ENCODE peak calls at places on chromosome 7, in four cellular contexts. F is A549, H is HepG2, K is K562. B is an unnamed sample.

GRCh38 chr7:63899691-63900393 is 98.8 kb upstream of the ZNF722 start:
- DNase-seq in F (no peak), H (no peak), K (peak), B (no peak)

GRCh38 chr7:47873767-47874166 is 74.5 kb downstream of the PKD1L1 start:
- DNase-seq in F (peak), H (no peak), K (no peak), B (peak)

GRCh38 chr7:18889436-18889835 is 228.0 kb downstream of the TWIST1 start:
- DNase-seq in F (no peak), H (no peak), K (no peak), B (no peak)

GRCh38 chr7:114663502-114663901 is 248.9 kb downstream of the FOXP2 start:
- DNase-seq in F (no peak), H (peak), K (no peak), B (peak)

GRCh38 chr7:69365588-69366241 is 232.6 kb upstream of the AUTS2 start:
- DNase-seq in F (no peak), H (no peak), K (no peak), B (no peak)

GRCh38 chr7:65907501-65908198 is 34.8 kb downstream of the VKORC1L1 start:
- DNase-seq in F (no peak), H (peak), K (no peak), B (no peak)

GRCh38 chr7:119197872-119198527 is 973.5 kb downstream of the ANKRD7 start:
- DNase-seq in F (peak), H (peak), K (peak), B (peak)

GRCh38 chr7:118182618-118183253 is 1.2 kb upstream of the LSM8 start:
- DNase-seq in F (no peak), H (no peak), K (no peak), B (no peak)

GRCh38 chr7:87129332-87129731 is 22.9 kb upstream of the DMTF1 start:
- DNase-seq in F (no peak), H (no peak), K (no peak), B (no peak)

GRCh38 chr7:84729284-84729683 is 457.6 kb downstream of the SEMA3D start:
- DNase-seq in F (no peak), H (no peak), K (no peak), B (peak)

GRCh38 chr7:94301024-94301588 is 93.6 kb upstream of the COL1A2 start:
- DNase-seq in F (peak), H (peak), K (peak), B (peak)

GRCh38 chr7:143492799-143493568 is 15.3 kb downstream of the TAS2R41 start:
- DNase-seq in F (no peak), H (no peak), K (no peak), B (peak)

GRCh38 chr7:139994356-139994755 is 68.4 kb downstream of the PARP12 start:
- DNase-seq in F (no peak), H (no peak), K (no peak), B (no peak)

GRCh38 chr7:2802082-2802481 is 42.0 kb downstream of the GNA12 start:
- DNase-seq in F (no peak), H (no peak), K (no peak), B (peak)

GRCh38 chr7:148463210-148463609 is 127.4 kb upstream of the C7orf33 start:
- DNase-seq in F (no peak), H (no peak), K (no peak), B (no peak)

GRCh38 chr7:125074141-125074540 is 144.5 kb upstream of the POT1 start:
- DNase-seq in F (no peak), H (no peak), K (no peak), B (no peak)

DNA sequence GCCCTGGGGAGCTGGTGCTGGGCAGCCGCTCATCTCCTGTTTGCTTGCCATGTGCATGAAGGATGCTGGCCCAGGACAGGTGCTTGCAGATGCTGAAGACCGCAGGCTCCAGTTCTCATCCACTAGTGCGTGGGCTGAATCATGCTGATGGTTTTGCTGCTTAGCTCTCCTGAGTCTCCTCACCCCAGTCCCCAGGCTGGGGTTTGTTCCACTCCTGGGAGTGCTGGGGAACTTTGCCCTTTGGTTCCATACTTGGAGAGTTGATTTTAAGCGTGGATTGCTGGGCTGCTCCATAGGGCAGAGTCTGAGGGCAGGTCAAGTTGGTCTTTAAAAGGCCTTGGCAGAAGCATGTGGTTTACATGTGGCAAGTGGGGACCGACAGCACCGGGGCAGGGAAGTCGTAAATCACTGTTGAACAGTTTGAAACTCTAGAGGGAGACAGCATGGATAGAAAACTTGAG is 9.1 kb downstream of the DYNC2I1 start:
- DNase-seq in F (no peak), H (peak), K (peak), B (no peak)
- TF ChIP-seq MAZ in F (no peak), H (no peak), K (peak), B (no peak)

GRCh38 chr7:32153006-32153405 is 82.8 kb upstream of the PDE1C start:
- DNase-seq in F (no peak), H (no peak), K (no peak), B (no peak)
- TF ChIP-seq CEBPB in F (no peak), H (no peak), K (no peak), B (no peak)

GRCh38 chr7:28038175-28038855 is 142.3 kb downstream of the JAZF1 start:
- DNase-seq in F (no peak), H (no peak), K (no peak), B (no peak)

GRCh38 chr7:28044825-28045224 is 135.8 kb downstream of the JAZF1 start:
- DNase-seq in F (no peak), H (no peak), K (no peak), B (no peak)

GRCh38 chr7:28042721-28043120 is 137.9 kb downstream of the JAZF1 start:
- DNase-seq in F (no peak), H (no peak), K (no peak), B (no peak)

GRCh38 chr7:28045592-28045991 is 135.0 kb downstream of the JAZF1 start:
- DNase-seq in F (no peak), H (no peak), K (no peak), B (no peak)

DNA sequence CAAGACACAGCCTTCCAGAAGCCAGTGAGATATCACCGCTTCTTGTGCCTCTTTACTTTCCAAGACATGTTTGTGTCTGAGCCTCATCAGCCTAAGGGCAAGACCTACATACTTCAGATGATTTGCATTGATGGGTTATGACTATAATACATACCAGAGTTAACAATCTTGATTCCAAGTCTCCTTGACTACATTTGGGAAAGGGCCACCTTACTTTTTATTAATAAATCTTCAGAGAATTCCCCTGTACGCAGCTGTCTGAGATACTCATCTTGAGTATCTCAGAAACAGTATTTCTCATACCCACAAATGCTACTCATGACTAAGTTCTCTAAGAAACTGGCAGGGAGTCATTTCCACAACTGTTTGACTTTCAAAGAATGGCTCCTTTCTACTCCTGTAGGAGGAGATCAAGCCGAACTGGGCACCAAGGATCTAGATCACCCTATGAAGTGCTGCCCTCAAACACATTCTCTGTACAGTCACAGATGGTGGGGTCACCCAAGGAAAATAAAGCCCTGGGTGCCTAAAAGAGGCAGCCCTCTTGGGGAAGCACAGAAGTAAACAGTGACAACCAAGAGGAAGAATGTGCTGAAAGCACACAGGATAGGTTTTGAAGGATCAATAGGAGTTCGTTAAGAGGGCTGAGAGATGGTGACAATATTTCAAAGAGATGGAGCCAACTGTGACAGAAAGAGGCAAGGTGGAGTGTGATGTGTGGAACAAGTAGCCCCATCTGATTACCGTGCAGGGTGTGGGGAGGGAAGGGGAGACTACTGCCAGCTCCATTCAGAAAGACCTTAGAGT is 138.9 kb downstream of the JAZF1 start:
- DNase-seq in F (no peak), H (no peak), K (no peak), B (peak)
- TF ChIP-seq MAZ in F (no peak), H (no peak), K (no peak), B (no peak)

DNA sequence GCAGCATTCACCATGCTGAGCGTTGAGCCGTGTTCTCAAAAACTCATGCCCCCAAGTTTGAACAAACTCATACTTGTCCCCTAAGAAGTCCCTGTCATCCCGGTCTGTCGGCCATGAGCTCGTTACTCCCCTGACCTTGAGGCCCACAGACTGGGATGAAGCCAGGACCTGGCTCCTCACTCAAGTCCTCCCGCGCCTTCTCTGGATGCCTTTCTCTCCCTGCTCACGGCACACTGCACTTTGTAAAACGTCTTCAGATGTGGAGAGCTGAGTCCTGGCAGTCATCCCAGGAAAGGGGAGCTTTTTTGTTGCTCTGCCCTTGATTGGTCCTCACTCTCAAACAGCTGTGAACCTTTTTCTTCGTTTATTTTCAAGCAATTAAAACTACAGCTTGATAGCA is 110.8 kb downstream of the JAZF1 start:
- DNase-seq in F (no peak), H (no peak), K (no peak), B (peak)
- TF ChIP-seq CEBPB in F (no peak), H (no peak), K (no peak), B (no peak)

GRCh38 chr7:50954245-50954644 is 171.5 kb upstream of the GRB10 start:
- DNase-seq in F (no peak), H (no peak), K (no peak), B (no peak)

GRCh38 chr7:50953303-50953702 is 170.6 kb upstream of the GRB10 start:
- DNase-seq in F (no peak), H (no peak), K (no peak), B (no peak)

GRCh38 chr7:50953820-50954219 is 171.1 kb upstream of the GRB10 start:
- DNase-seq in F (no peak), H (peak), K (no peak), B (peak)

GRCh38 chr7:50952120-50952519 is 169.4 kb upstream of the GRB10 start:
- DNase-seq in F (no peak), H (no peak), K (no peak), B (no peak)

DNA sequence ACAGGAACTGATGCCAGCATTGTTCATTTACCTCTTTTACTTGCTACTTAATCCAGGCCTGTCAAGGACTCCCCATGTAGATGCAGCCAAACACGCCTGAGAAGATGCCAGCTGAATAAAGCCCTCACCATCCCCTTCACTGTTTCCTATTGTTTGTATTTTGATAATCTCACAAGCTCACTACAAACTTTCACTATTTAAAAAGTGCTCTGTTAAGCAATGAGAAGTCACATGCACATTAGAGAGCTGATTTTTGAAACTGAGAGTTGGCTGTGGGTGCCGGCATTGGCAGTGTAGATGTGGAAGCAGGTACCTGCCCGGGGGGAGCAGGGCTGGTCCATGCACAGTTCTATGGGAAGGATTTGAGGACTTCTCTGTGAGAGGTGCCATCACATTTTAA is 169.8 kb upstream of the GRB10 start:
- DNase-seq in F (no peak), H (no peak), K (no peak), B (no peak)
- TF ChIP-seq MAZ in F (no peak), H (no peak), K (no peak), B (no peak)

DNA sequence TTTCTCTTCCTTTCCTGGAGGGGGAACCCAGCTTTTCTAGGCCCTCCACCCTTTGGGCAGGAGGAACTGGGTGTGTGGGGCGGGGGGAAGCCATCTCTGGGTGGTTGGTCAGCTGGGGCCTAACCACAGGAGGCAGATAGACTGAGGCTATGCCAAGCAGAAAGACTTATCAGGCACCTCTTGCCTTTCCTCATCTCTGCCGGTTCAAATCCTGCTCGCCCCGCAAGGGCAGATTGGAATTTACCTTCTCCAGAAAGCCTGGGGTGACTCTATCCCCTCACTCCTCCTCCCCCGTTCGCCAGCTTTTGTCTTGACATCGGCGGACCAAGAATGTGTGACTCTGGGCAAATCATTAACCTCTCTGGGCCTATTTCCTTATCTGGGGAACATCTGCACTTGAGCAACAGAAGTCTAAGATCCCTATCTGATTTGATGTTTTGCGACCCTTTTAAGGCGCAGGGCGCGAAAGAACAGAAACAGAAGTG is 581 bp upstream of the GARS1 start:
- DNase-seq in F (peak), H (peak), K (peak), B (peak)
- TF ChIP-seq CEBPB in F (no peak), H (no peak), K (no peak), B (no peak)

DNA sequence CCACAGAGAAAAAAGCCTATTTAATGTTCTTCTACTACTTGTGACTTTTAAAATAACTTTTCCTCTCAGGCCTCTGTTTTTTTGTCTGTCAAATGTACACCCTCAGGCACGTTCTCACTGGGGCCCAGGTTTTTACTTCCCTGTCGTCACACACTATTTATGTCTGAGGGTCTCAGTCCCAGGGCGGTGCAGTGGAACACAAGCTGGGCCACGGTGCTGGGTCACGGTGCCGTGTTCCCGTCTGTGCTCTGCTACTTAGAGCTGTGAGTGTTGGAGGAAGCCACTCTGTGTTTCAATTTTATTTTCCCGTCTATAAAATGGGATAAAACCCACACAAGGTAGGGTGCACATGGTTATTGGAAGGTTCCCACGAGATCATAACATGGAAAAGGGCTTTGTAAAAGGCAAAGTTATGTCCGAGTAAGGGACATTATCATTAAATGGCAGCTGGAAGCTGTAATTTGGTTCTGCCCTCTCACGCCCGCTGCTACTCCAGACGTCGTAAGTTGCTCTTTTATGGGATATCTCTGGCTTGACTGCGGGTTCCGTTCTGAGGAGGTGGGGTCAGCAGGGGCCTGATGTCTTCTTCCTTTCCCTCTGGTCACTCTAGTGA is 25.1 kb downstream of the ZNF775 start:
- DNase-seq in F (no peak), H (no peak), K (no peak), B (no peak)
- TF ChIP-seq MAZ in F (no peak), H (no peak), K (no peak), B (no peak)

GRCh38 chr7:26658080-26658697 is 206.2 kb downstream of the SKAP2 start:
- DNase-seq in F (no peak), H (no peak), K (no peak), B (no peak)
- TF ChIP-seq CEBPB in F (no peak), H (no peak), K (no peak), B (no peak)